ENCODE peak calls at places on chromosomes 2 and 18, in four cellular contexts. One of them, this sample, is unnamed.

GRCh38 chr18:55509631-55510372 is 78.2 kb downstream of the TCF4 start:
- DNase-seq in neuronal stem cell: no peak
- DNase-seq in H9: no peak
- DNase-seq in IMR-90: peak
- DNase-seq in this sample: no peak

GRCh38 chr2:216932113-216932512 is 72.2 kb upstream of the TNP1 start:
- DNase-seq in neuronal stem cell: no peak
- DNase-seq in IMR-90: no peak
- DNase-seq in H9: peak
- DNase-seq in this sample: no peak

GRCh38 chr2:212974692-212975091 is 176.7 kb downstream of the IKZF2 start:
- DNase-seq in neuronal stem cell: no peak
- DNase-seq in H9: no peak
- DNase-seq in IMR-90: peak
- DNase-seq in this sample: peak

GRCh38 chr18:55510809-55511208 is 77.2 kb downstream of the TCF4 start:
- DNase-seq in neuronal stem cell: no peak
- DNase-seq in IMR-90: peak
- DNase-seq in H9: no peak
- DNase-seq in this sample: peak

GRCh38 chr2:240425236-240425615 is 10.2 kb upstream of the GPC1 start:
- DNase-seq in neuronal stem cell: no peak
- DNase-seq in IMR-90: no peak
- DNase-seq in H9: no peak
- DNase-seq in this sample: no peak

GRCh38 chr18:68696937-68697336 is 18.0 kb downstream of the TMX3 start:
- DNase-seq in IMR-90: no peak
- DNase-seq in H9: no peak
- DNase-seq in neuronal stem cell: no peak
- DNase-seq in this sample: no peak

GRCh38 chr18:62610509-62611394 is 87.9 kb downstream of the ZCCHC2 start:
- DNase-seq in neuronal stem cell: peak
- DNase-seq in H9: peak
- DNase-seq in IMR-90: no peak
- DNase-seq in this sample: no peak

GRCh38 chr18:79924814-79925655 is 26.4 kb downstream of the SLC66A2 start:
- DNase-seq in IMR-90: no peak
- DNase-seq in neuronal stem cell: no peak
- DNase-seq in H9: peak
- DNase-seq in this sample: no peak

GRCh38 chr18:8552151-8552550 is 57.1 kb upstream of the RAB12 start:
- DNase-seq in IMR-90: no peak
- DNase-seq in neuronal stem cell: no peak
- DNase-seq in H9: no peak
- DNase-seq in this sample: no peak

GRCh38 chr18:36398419-36398818 is 100.9 kb downstream of the FHOD3 start:
- DNase-seq in IMR-90: no peak
- DNase-seq in H9: no peak
- DNase-seq in neuronal stem cell: no peak
- DNase-seq in this sample: peak

GRCh38 chr2:80592106-80592505 is 287.6 kb upstream of the LRRTM1 start:
- DNase-seq in IMR-90: no peak
- DNase-seq in neuronal stem cell: no peak
- DNase-seq in H9: no peak
- DNase-seq in this sample: no peak

GRCh38 chr2:130728007-130728454 is 839 bp upstream of the GPR148 start:
- DNase-seq in IMR-90: no peak
- DNase-seq in H9: no peak
- DNase-seq in neuronal stem cell: no peak
- DNase-seq in this sample: peak

GRCh38 chr2:112877423-112877822 is 33.5 kb upstream of the IL37 start:
- DNase-seq in neuronal stem cell: no peak
- DNase-seq in H9: no peak
- DNase-seq in IMR-90: peak
- DNase-seq in this sample: no peak

GRCh38 chr2:120231974-120232635 is 8.9 kb upstream of the TMEM185B start:
- DNase-seq in H9: peak
- DNase-seq in neuronal stem cell: no peak
- DNase-seq in IMR-90: peak
- DNase-seq in this sample: no peak

GRCh38 chr18:66136039-66136438 is 385.2 kb downstream of the CDH7 start:
- DNase-seq in IMR-90: no peak
- DNase-seq in neuronal stem cell: peak
- DNase-seq in H9: no peak
- DNase-seq in this sample: no peak

GRCh38 chr18:76897257-76897656 is 74.9 kb downstream of the ZNF236 start:
- DNase-seq in H9: no peak
- DNase-seq in neuronal stem cell: no peak
- DNase-seq in IMR-90: no peak
- DNase-seq in this sample: no peak

GRCh38 chr2:138090330-138090729 is 126.1 kb downstream of the HNMT start:
- DNase-seq in neuronal stem cell: no peak
- DNase-seq in IMR-90: peak
- DNase-seq in H9: no peak
- DNase-seq in this sample: peak

GRCh38 chr2:207073791-207074678 is 91.7 kb downstream of the KLF7 start:
- DNase-seq in H9: no peak
- DNase-seq in IMR-90: peak
- DNase-seq in neuronal stem cell: no peak
- DNase-seq in this sample: no peak

GRCh38 chr2:43105586-43106562 is 120.5 kb downstream of the ZFP36L2 start:
- DNase-seq in H9: no peak
- DNase-seq in neuronal stem cell: no peak
- DNase-seq in IMR-90: peak
- DNase-seq in this sample: no peak

GRCh38 chr2:240432820-240433801 is 2.4 kb upstream of the GPC1 start:
- DNase-seq in IMR-90: no peak
- DNase-seq in neuronal stem cell: no peak
- DNase-seq in H9: peak
- DNase-seq in this sample: no peak

GRCh38 chr2:173720310-173720709 is 244.9 kb downstream of the SP3 start:
- DNase-seq in IMR-90: peak
- DNase-seq in neuronal stem cell: no peak
- DNase-seq in H9: no peak
- DNase-seq in this sample: no peak

GRCh38 chr2:101395545-101396351 is 8.4 kb upstream of the CREG2 start:
- DNase-seq in neuronal stem cell: no peak
- DNase-seq in IMR-90: peak
- DNase-seq in H9: no peak
- DNase-seq in this sample: no peak

GRCh38 chr2:64525323-64525625 is 1.1 kb downstream of the AFTPH start:
- DNase-seq in IMR-90: peak
- DNase-seq in H9: no peak
- DNase-seq in neuronal stem cell: no peak
- DNase-seq in this sample: no peak

GRCh38 chr2:14270036-14270582 is 362.4 kb upstream of the LRATD1 start:
- DNase-seq in IMR-90: no peak
- DNase-seq in neuronal stem cell: no peak
- DNase-seq in H9: no peak
- DNase-seq in this sample: no peak

GRCh38 chr18:59993560-59993959 is 93.8 kb downstream of the PMAIP1 start:
- DNase-seq in H9: no peak
- DNase-seq in IMR-90: no peak
- DNase-seq in neuronal stem cell: no peak
- DNase-seq in this sample: no peak

GRCh38 chr2:51258301-51258700 is 226.4 kb upstream of the NRXN1 start:
- DNase-seq in IMR-90: no peak
- DNase-seq in H9: no peak
- DNase-seq in neuronal stem cell: no peak
- DNase-seq in this sample: no peak

GRCh38 chr2:238948765-238949641 is 101.1 kb downstream of the TWIST2 start:
- DNase-seq in neuronal stem cell: no peak
- DNase-seq in H9: peak
- DNase-seq in IMR-90: peak
- DNase-seq in this sample: no peak

GRCh38 chr2:223621901-223622300 is 19.7 kb upstream of the SCG2 start:
- DNase-seq in H9: no peak
- DNase-seq in neuronal stem cell: no peak
- DNase-seq in IMR-90: no peak
- DNase-seq in this sample: no peak

GRCh38 chr2:223418800-223419199 is 183.4 kb downstream of the SCG2 start:
- DNase-seq in neuronal stem cell: no peak
- DNase-seq in IMR-90: no peak
- DNase-seq in H9: no peak
- DNase-seq in this sample: no peak

GRCh38 chr2:77746780-77747179 is 224.6 kb upstream of the LRRTM4 start:
- DNase-seq in IMR-90: no peak
- DNase-seq in neuronal stem cell: no peak
- DNase-seq in H9: no peak
- DNase-seq in this sample: no peak

GRCh38 chr18:69935319-69936190 is 12.1 kb downstream of the CD226 start:
- DNase-seq in IMR-90: no peak
- DNase-seq in neuronal stem cell: peak
- DNase-seq in H9: no peak
- DNase-seq in this sample: no peak

GRCh38 chr18:78601349-78601748 is 378.3 kb upstream of the SALL3 start:
- DNase-seq in H9: no peak
- DNase-seq in IMR-90: no peak
- DNase-seq in neuronal stem cell: no peak
- DNase-seq in this sample: no peak

GRCh38 chr2:205984381-205984780 is 101.6 kb downstream of the INO80D start:
- DNase-seq in neuronal stem cell: no peak
- DNase-seq in H9: no peak
- DNase-seq in IMR-90: no peak
- DNase-seq in this sample: no peak

GRCh38 chr18:3468066-3468705 is 18.2 kb downstream of the TGIF1 start:
- DNase-seq in neuronal stem cell: no peak
- DNase-seq in IMR-90: no peak
- DNase-seq in H9: no peak
- DNase-seq in this sample: peak

GRCh38 chr18:3466051-3466450 is 16.1 kb downstream of the TGIF1 start:
- DNase-seq in IMR-90: peak
- DNase-seq in H9: no peak
- DNase-seq in neuronal stem cell: no peak
- DNase-seq in this sample: no peak

GRCh38 chr18:3463052-3463451 is 13.1 kb downstream of the TGIF1 start:
- DNase-seq in neuronal stem cell: no peak
- DNase-seq in H9: no peak
- DNase-seq in IMR-90: peak
- DNase-seq in this sample: no peak

GRCh38 chr18:3468833-3469232 is 18.9 kb downstream of the TGIF1 start:
- DNase-seq in neuronal stem cell: no peak
- DNase-seq in H9: no peak
- DNase-seq in IMR-90: no peak
- DNase-seq in this sample: no peak

GRCh38 chr18:3466872-3467271 is 16.9 kb downstream of the TGIF1 start:
- DNase-seq in H9: peak
- DNase-seq in IMR-90: no peak
- DNase-seq in neuronal stem cell: no peak
- DNase-seq in this sample: no peak
- H2BK120ac ChIP-seq in H9: no peak
- H2BK120ac ChIP-seq in IMR-90: no peak
- H2BK120ac ChIP-seq in neuronal stem cell: no peak
- H2BK120ac ChIP-seq in this sample: no peak

GRCh38 chr2:30225131-30225762 is 6.1 kb upstream of the LBH start:
- DNase-seq in IMR-90: peak
- DNase-seq in neuronal stem cell: no peak
- DNase-seq in H9: no peak
- DNase-seq in this sample: no peak
- H2BK120ac ChIP-seq in IMR-90: peak
- H2BK120ac ChIP-seq in neuronal stem cell: no peak
- H2BK120ac ChIP-seq in H9: no peak
- H2BK120ac ChIP-seq in this sample: peak

DNA sequence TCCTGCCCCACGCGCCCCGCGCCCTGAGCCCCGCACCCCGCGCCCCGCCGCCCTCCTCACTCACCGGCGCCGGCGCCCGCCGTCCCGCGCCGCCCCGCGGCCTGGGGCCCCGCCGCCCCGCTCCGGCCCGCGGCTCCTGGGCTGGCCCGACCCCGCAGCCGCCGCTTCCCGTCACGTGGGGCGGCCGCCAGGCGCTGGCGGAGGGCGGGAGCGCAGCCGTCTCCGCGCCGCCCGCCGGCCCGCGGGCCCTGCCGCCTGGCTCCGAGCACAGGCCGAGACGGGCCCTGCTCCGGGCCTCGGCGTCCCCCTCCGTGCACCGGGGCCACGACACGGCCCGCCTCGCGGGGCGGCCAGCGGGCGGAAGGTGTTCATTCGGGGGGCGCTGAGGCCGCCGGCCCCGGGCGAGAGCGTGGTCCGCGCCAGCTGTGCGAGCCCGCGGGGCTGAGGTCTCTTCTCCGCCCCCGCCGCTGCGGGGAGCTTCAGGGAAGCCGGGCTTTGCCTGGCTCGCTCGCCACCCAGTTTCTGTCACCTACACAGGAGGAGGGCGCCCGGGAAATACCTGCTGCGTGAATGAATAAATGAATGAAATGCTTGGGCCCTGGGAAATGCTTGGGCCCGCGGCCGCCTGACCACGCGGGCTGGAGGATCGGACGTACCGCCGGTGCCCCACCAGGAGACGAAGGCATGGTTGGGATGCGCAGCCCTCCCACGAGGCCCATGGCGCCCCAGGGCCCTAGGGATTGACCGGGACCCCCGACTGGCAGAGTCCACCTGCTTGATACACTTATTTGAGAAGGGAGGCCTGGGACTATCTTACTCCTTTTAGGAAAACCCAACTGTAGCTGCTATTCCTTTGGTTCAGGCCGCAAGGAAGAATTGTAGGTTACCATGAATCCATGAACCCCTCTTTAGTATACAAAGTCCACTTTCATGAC is at the start of gene TGFBRAP1:
- DNase-seq in IMR-90: peak
- DNase-seq in neuronal stem cell: peak
- DNase-seq in H9: peak
- DNase-seq in this sample: peak
- H2BK120ac ChIP-seq in IMR-90: peak
- H2BK120ac ChIP-seq in neuronal stem cell: peak
- H2BK120ac ChIP-seq in H9: no peak
- H2BK120ac ChIP-seq in this sample: peak

GRCh38 chr18:61398961-61399632 is 65.9 kb downstream of the CDH20 start:
- DNase-seq in IMR-90: peak
- DNase-seq in H9: no peak
- DNase-seq in neuronal stem cell: no peak
- DNase-seq in this sample: no peak

GRCh38 chr18:61397222-61397621 is 64.0 kb downstream of the CDH20 start:
- DNase-seq in neuronal stem cell: no peak
- DNase-seq in H9: no peak
- DNase-seq in IMR-90: no peak
- DNase-seq in this sample: no peak

GRCh38 chr18:61400714-61401113 is 67.5 kb downstream of the CDH20 start:
- DNase-seq in H9: no peak
- DNase-seq in IMR-90: peak
- DNase-seq in neuronal stem cell: no peak
- DNase-seq in this sample: no peak

GRCh38 chr18:61400016-61400630 is 66.9 kb downstream of the CDH20 start:
- DNase-seq in neuronal stem cell: peak
- DNase-seq in IMR-90: no peak
- DNase-seq in H9: no peak
- DNase-seq in this sample: no peak

GRCh38 chr18:61402761-61403160 is 69.5 kb downstream of the CDH20 start:
- DNase-seq in H9: no peak
- DNase-seq in neuronal stem cell: no peak
- DNase-seq in IMR-90: no peak
- DNase-seq in this sample: no peak
- H2BK120ac ChIP-seq in H9: no peak
- H2BK120ac ChIP-seq in neuronal stem cell: no peak
- H2BK120ac ChIP-seq in IMR-90: no peak
- H2BK120ac ChIP-seq in this sample: no peak

GRCh38 chr2:182404102-182404501 is 22.7 kb downstream of the PDE1A start:
- DNase-seq in neuronal stem cell: no peak
- DNase-seq in IMR-90: peak
- DNase-seq in H9: no peak
- DNase-seq in this sample: no peak
- H2BK120ac ChIP-seq in neuronal stem cell: no peak
- H2BK120ac ChIP-seq in IMR-90: no peak
- H2BK120ac ChIP-seq in H9: no peak
- H2BK120ac ChIP-seq in this sample: no peak

This sample was measured in trophoblast cell.